ENCODE peak calls at places on chromosome X, in four cellular contexts. One of them, this sample, is unnamed.

GRCh38 chrX:120468479-120468824 is 644 bp downstream of the LAMP2 start:
- DNase-seq in spleen: no peak
- DNase-seq in adrenal gland: no peak
- DNase-seq in stomach: no peak
- DNase-seq in this sample: no peak

GRCh38 chrX:81120270-81120935 is 81.3 kb downstream of the HMGN5 start:
- DNase-seq in spleen: no peak
- DNase-seq in adrenal gland: no peak
- DNase-seq in stomach: no peak
- DNase-seq in this sample: peak

GRCh38 chrX:30865020-30865419 is 24.0 kb downstream of the TAB3 start:
- DNase-seq in spleen: no peak
- DNase-seq in adrenal gland: no peak
- DNase-seq in stomach: no peak
- DNase-seq in this sample: peak

GRCh38 chrX:53383376-53384087 is 38.9 kb downstream of the SMC1A start:
- DNase-seq in spleen: no peak
- DNase-seq in adrenal gland: no peak
- DNase-seq in stomach: no peak
- DNase-seq in this sample: no peak

GRCh38 chrX:95885074-95885473 is 799.6 kb upstream of the DIAPH2 start:
- DNase-seq in spleen: no peak
- DNase-seq in stomach: no peak
- DNase-seq in adrenal gland: no peak
- DNase-seq in this sample: no peak

GRCh38 chrX:71315917-71316316 is 14.4 kb downstream of the ITGB1BP2 start:
- DNase-seq in adrenal gland: no peak
- DNase-seq in stomach: no peak
- DNase-seq in spleen: no peak
- DNase-seq in this sample: no peak

GRCh38 chrX:120731386-120731785 is 101.5 kb upstream of the C1GALT1C1 start:
- DNase-seq in stomach: no peak
- DNase-seq in adrenal gland: no peak
- DNase-seq in spleen: no peak
- DNase-seq in this sample: no peak

GRCh38 chrX:28901637-28902036 is 314.4 kb downstream of the IL1RAPL1 start:
- DNase-seq in adrenal gland: no peak
- DNase-seq in spleen: no peak
- DNase-seq in stomach: no peak
- DNase-seq in this sample: no peak

GRCh38 chrX:65679071-65679540 is 11.7 kb downstream of the MSN start:
- DNase-seq in spleen: no peak
- DNase-seq in stomach: no peak
- DNase-seq in adrenal gland: no peak
- DNase-seq in this sample: no peak

GRCh38 chrX:49205443-49205842 is 5.5 kb upstream of the SYP start:
- DNase-seq in adrenal gland: no peak
- DNase-seq in spleen: no peak
- DNase-seq in stomach: no peak
- DNase-seq in this sample: no peak

GRCh38 chrX:115413246-115413878 is 123.8 kb downstream of the LUZP4 start:
- DNase-seq in stomach: no peak
- DNase-seq in spleen: no peak
- DNase-seq in adrenal gland: no peak
- DNase-seq in this sample: no peak

GRCh38 chrX:143206961-143207360 is 181.2 kb downstream of the SPANXN4 start:
- DNase-seq in spleen: no peak
- DNase-seq in adrenal gland: no peak
- DNase-seq in stomach: no peak
- DNase-seq in this sample: no peak

GRCh38 chrX:29952016-29952415 is 263.3 kb upstream of the MAGEB2 start:
- DNase-seq in spleen: no peak
- DNase-seq in stomach: no peak
- DNase-seq in adrenal gland: no peak
- DNase-seq in this sample: no peak

GRCh38 chrX:13101439-13102139 is 57.2 kb upstream of the FAM9C start:
- DNase-seq in spleen: peak
- DNase-seq in adrenal gland: peak
- DNase-seq in stomach: peak
- DNase-seq in this sample: peak

GRCh38 chrX:21875013-21875412 is 19.2 kb downstream of the YY2 start:
- DNase-seq in adrenal gland: no peak
- DNase-seq in stomach: no peak
- DNase-seq in spleen: no peak
- DNase-seq in this sample: no peak

GRCh38 chrX:39857780-39858179 is 240.0 kb downstream of the BCOR start:
- DNase-seq in stomach: no peak
- DNase-seq in spleen: no peak
- DNase-seq in adrenal gland: no peak
- DNase-seq in this sample: no peak

GRCh38 chrX:27565992-27566391 is 24.2 kb upstream of the DCAF8L2 start:
- DNase-seq in adrenal gland: peak
- DNase-seq in stomach: no peak
- DNase-seq in spleen: no peak
- DNase-seq in this sample: no peak

GRCh38 chrX:1493877-1494510 is 41.3 kb upstream of the ASMTL start:
- DNase-seq in stomach: no peak
- DNase-seq in adrenal gland: no peak
- DNase-seq in spleen: peak
- DNase-seq in this sample: no peak

GRCh38 chrX:139429913-139430312 is 100.6 kb upstream of the F9 start:
- DNase-seq in stomach: no peak
- DNase-seq in adrenal gland: no peak
- DNase-seq in spleen: no peak
- DNase-seq in this sample: no peak

GRCh38 chrX:39690541-39691415 is 407.0 kb downstream of the BCOR start:
- DNase-seq in spleen: no peak
- DNase-seq in adrenal gland: no peak
- DNase-seq in stomach: no peak
- DNase-seq in this sample: no peak

GRCh38 chrX:57951666-57952319 is 41.5 kb upstream of the ZXDA start:
- DNase-seq in adrenal gland: peak
- DNase-seq in spleen: peak
- DNase-seq in stomach: no peak
- DNase-seq in this sample: no peak

GRCh38 chrX:134418317-134419113 is 41.5 kb upstream of the HPRT1 start:
- DNase-seq in spleen: no peak
- DNase-seq in stomach: no peak
- DNase-seq in adrenal gland: peak
- DNase-seq in this sample: no peak

GRCh38 chrX:55008571-55009358 is 8.6 kb downstream of the APEX2 start:
- DNase-seq in adrenal gland: no peak
- DNase-seq in spleen: no peak
- DNase-seq in stomach: no peak
- DNase-seq in this sample: no peak

GRCh38 chrX:43615677-43616076 is 40.4 kb upstream of the MAOA start:
- DNase-seq in adrenal gland: no peak
- DNase-seq in stomach: no peak
- DNase-seq in spleen: no peak
- DNase-seq in this sample: no peak

GRCh38 chrX:20418379-20418778 is 151.7 kb upstream of the RPS6KA3 start:
- DNase-seq in spleen: no peak
- DNase-seq in stomach: no peak
- DNase-seq in adrenal gland: no peak
- DNase-seq in this sample: no peak

GRCh38 chrX:2447484-2447883 is 53.3 kb downstream of the DHRSX start:
- DNase-seq in stomach: no peak
- DNase-seq in spleen: no peak
- DNase-seq in adrenal gland: no peak
- DNase-seq in this sample: no peak

GRCh38 chrX:132480581-132481203 is 8.1 kb downstream of the MBNL3 start:
- DNase-seq in adrenal gland: peak
- DNase-seq in stomach: peak
- DNase-seq in spleen: peak
- DNase-seq in this sample: peak

GRCh38 chrX:68186552-68187262 is 246.6 kb downstream of the OPHN1 start:
- DNase-seq in stomach: no peak
- DNase-seq in spleen: no peak
- DNase-seq in adrenal gland: no peak
- DNase-seq in this sample: no peak

GRCh38 chrX:129058405-129058804 is 464.9 kb downstream of the SMARCA1 start:
- DNase-seq in adrenal gland: no peak
- DNase-seq in stomach: no peak
- DNase-seq in spleen: no peak
- DNase-seq in this sample: no peak

GRCh38 chrX:24515447-24515846 is 50.4 kb downstream of the PDK3 start:
- DNase-seq in spleen: no peak
- DNase-seq in adrenal gland: no peak
- DNase-seq in stomach: no peak
- DNase-seq in this sample: no peak

GRCh38 chrX:41339148-41339547 is 5.2 kb downstream of the DDX3X start:
- DNase-seq in spleen: no peak
- DNase-seq in adrenal gland: no peak
- DNase-seq in stomach: no peak
- DNase-seq in this sample: no peak

GRCh38 chrX:154460326-154460725 is 2.2 kb downstream of the PLXNA3 start:
- DNase-seq in adrenal gland: no peak
- DNase-seq in stomach: no peak
- DNase-seq in spleen: no peak
- DNase-seq in this sample: no peak

GRCh38 chrX:11437642-11438379 is 144.6 kb downstream of the AMELX start:
- DNase-seq in stomach: no peak
- DNase-seq in spleen: no peak
- DNase-seq in adrenal gland: no peak
- DNase-seq in this sample: peak

GRCh38 chrX:40094041-40094899 is 3.5 kb downstream of the BCOR start:
- DNase-seq in spleen: peak
- DNase-seq in stomach: no peak
- DNase-seq in adrenal gland: peak
- DNase-seq in this sample: peak

DNA sequence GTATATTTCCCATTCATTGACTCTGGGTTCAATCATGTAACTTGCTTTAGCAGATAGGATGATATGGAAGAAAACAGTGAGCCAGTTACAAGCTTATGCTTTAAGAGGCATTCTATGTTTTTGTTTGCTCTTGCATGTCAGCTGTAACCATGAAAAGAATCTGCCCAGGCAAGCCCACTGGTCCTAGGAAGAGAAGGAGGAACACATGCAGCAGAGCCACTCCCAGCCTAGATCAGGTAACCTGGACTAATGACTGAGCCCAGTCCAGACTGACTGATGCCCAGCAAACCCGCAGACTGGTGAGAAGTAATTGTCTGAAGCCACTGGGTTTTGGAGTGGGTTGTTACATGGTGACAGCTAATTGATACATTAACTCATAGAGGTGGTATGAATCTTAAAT is 167.9 kb downstream of the COL4A6 start:
- DNase-seq in spleen: no peak
- DNase-seq in stomach: no peak
- DNase-seq in adrenal gland: no peak
- DNase-seq in this sample: no peak
- TF ChIP-seq POLR2A in spleen: no peak
- TF ChIP-seq POLR2A in stomach: no peak
- TF ChIP-seq POLR2A in adrenal gland: no peak
- TF ChIP-seq POLR2A in this sample: no peak

GRCh38 chrX:47483310-47484268 is 567 bp upstream of the ZNF41 start:
- DNase-seq in stomach: no peak
- DNase-seq in spleen: peak
- DNase-seq in adrenal gland: peak
- DNase-seq in this sample: peak

GRCh38 chrX:47482065-47482511 is 934 bp downstream of the ZNF41 start:
- DNase-seq in adrenal gland: no peak
- DNase-seq in stomach: no peak
- DNase-seq in spleen: no peak
- DNase-seq in this sample: no peak

GRCh38 chrX:47481160-47481559 is 1.9 kb downstream of the ZNF41 start:
- DNase-seq in spleen: no peak
- DNase-seq in stomach: no peak
- DNase-seq in adrenal gland: no peak
- DNase-seq in this sample: no peak

GRCh38 chrX:47484885-47485284 is 1.9 kb upstream of the ZNF41 start:
- DNase-seq in stomach: no peak
- DNase-seq in adrenal gland: no peak
- DNase-seq in spleen: no peak
- DNase-seq in this sample: no peak

DNA sequence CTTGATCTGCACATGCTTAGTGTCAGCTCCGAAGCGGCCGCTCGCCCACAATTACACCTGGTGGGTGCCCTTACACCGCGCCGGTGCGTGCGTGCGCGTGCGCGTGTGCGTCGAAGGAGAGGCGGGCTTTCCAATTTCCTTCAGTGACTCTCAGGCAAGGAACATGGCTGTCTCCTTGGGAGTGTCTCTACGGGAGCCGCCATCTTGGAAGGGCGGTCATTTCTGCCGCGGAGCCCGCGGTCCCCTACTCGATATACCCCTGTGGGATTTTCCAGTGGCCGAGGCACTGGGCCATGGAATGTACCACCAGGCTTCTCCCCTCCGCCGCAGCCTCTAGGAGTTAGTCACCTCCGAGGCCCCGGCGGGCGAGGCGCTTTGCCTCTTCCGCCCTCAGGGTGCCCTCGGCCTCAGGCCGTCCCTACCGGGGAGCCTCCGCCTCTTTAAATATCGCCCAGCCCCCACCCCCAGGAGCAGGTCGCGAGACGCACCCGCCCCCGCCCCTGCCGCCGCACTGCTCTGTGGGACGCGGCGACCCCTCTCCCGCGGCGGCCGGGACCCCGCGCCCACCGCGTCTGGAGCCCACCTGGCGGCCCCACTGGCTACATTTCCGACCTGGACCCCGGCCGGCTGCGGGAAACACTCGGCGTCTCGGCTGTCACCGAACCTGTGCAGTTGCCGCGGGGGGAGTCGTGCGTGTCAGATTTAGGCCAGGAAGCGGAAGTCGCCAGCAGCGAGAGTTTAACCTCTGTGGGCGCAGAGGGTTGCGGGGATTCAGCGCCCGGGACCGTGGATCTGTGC is at the start of gene ZNF41:
- DNase-seq in adrenal gland: peak
- DNase-seq in spleen: peak
- DNase-seq in stomach: peak
- DNase-seq in this sample: peak
- TF ChIP-seq POLR2A in adrenal gland: no peak
- TF ChIP-seq POLR2A in spleen: no peak
- TF ChIP-seq POLR2A in stomach: no peak
- TF ChIP-seq POLR2A in this sample: peak

GRCh38 chrX:10012776-10013175 is 45.6 kb downstream of the CLDN34 start:
- DNase-seq in spleen: no peak
- DNase-seq in stomach: no peak
- DNase-seq in adrenal gland: no peak
- DNase-seq in this sample: no peak

GRCh38 chrX:10015711-10016515 is 48.8 kb downstream of the CLDN34 start:
- DNase-seq in stomach: no peak
- DNase-seq in adrenal gland: no peak
- DNase-seq in spleen: peak
- DNase-seq in this sample: peak

GRCh38 chrX:10011991-10012390 is 44.8 kb downstream of the CLDN34 start:
- DNase-seq in adrenal gland: no peak
- DNase-seq in stomach: no peak
- DNase-seq in spleen: no peak
- DNase-seq in this sample: no peak

GRCh38 chrX:10016516-10017132 is 49.5 kb downstream of the CLDN34 start:
- DNase-seq in stomach: no peak
- DNase-seq in adrenal gland: no peak
- DNase-seq in spleen: no peak
- DNase-seq in this sample: peak

GRCh38 chrX:10014462-10015373 is 47.6 kb downstream of the CLDN34 start:
- DNase-seq in adrenal gland: peak
- DNase-seq in spleen: peak
- DNase-seq in stomach: peak
- DNase-seq in this sample: peak
- TF ChIP-seq POLR2A in adrenal gland: peak
- TF ChIP-seq POLR2A in spleen: no peak
- TF ChIP-seq POLR2A in stomach: no peak
- TF ChIP-seq POLR2A in this sample: peak

GRCh38 chrX:103687696-103688191 is 1.2 kb upstream of the MORF4L2 start:
- DNase-seq in spleen: no peak
- DNase-seq in stomach: peak
- DNase-seq in adrenal gland: peak
- DNase-seq in this sample: peak
- TF ChIP-seq POLR2A in spleen: no peak
- TF ChIP-seq POLR2A in stomach: no peak
- TF ChIP-seq POLR2A in adrenal gland: peak
- TF ChIP-seq POLR2A in this sample: no peak